ENCODE peak calls at places on chromosomes 12 and 14, in nine cellular contexts. A is PC-3; O is CD4-positive, alpha-beta memory T cell; G is tibial artery; Y is heart right ventricle; M is gastrocnemius medialis; R is aorta; C is SJCRH30; B is IMR-90. J is an unnamed sample. For H3K9me3, the result is how much of the 10 kb centered on the place peaks cover.

GRCh38 chr14:66038214-66038977 is 447.8 kb upstream of the CCDC196 start:
- DNase-seq in C (no peak), A (peak), R (no peak), O (no peak), B (peak), M (no peak), G (no peak), Y (no peak), J (no peak)

GRCh38 chr14:105045710-105046326 is 19.4 kb downstream of the GPR132 start:
- DNase-seq in Y (peak), M (peak), G (peak), C (peak), O (peak), B (peak), A (peak), R (peak), J (peak)

GRCh38 chr12:124375141-124375788 is 80.4 kb downstream of the RFLNA start:
- DNase-seq in B (no peak), C (no peak), M (no peak), A (no peak), Y (no peak), G (no peak), R (no peak), O (no peak), J (no peak)

GRCh38 chr12:46516933-46517578 is 144.5 kb upstream of the SLC38A2 start:
- DNase-seq in R (peak), B (no peak), C (no peak), Y (no peak), O (peak), A (no peak), M (no peak), G (no peak), J (no peak)

GRCh38 chr14:53924754-53925153 is 31.9 kb downstream of the BMP4 start:
- DNase-seq in C (no peak), A (peak), O (no peak), B (peak), G (no peak), R (no peak), Y (no peak), M (no peak), J (no peak)

GRCh38 chr12:127278351-127278750 is 988.6 kb upstream of the TMEM132C start:
- DNase-seq in R (no peak), C (no peak), B (no peak), G (no peak), A (no peak), O (no peak), M (no peak), Y (no peak), J (no peak)

GRCh38 chr14:100203146-100203545 is 35.8 kb upstream of the YY1 start:
- DNase-seq in A (no peak), R (no peak), Y (no peak), B (no peak), O (no peak), C (no peak), G (no peak), M (no peak), J (no peak)

GRCh38 chr12:24615967-24616411 is 332.9 kb downstream of the BCAT1 start:
- DNase-seq in A (no peak), B (peak), G (no peak), Y (no peak), M (no peak), C (no peak), O (no peak), R (no peak), J (no peak)

GRCh38 chr12:128365831-128366231 is 98.9 kb downstream of the TMEM132C start:
- DNase-seq in Y (no peak), R (peak), O (no peak), A (no peak), B (no peak), C (no peak), G (no peak), M (no peak), J (no peak)

GRCh38 chr12:52043386-52044212 is 7.6 kb upstream of the NR4A1 start:
- DNase-seq in O (no peak), R (peak), G (peak), Y (peak), B (no peak), C (no peak), A (no peak), M (peak), J (no peak)

GRCh38 chr14:84520711-84521338 is 1009.1 kb upstream of the FLRT2 start:
- DNase-seq in A (no peak), B (peak), O (no peak), C (no peak), G (no peak), M (no peak), R (no peak), Y (no peak), J (no peak)

GRCh38 chr14:91127411-91127810 is 13.5 kb downstream of the DGLUCY start:
- DNase-seq in A (peak), R (no peak), O (no peak), B (no peak), M (peak), Y (peak), C (no peak), G (no peak), J (no peak)

GRCh38 chr12:45232771-45233372 is 17.0 kb downstream of the ANO6 start:
- DNase-seq in Y (no peak), R (no peak), B (peak), M (peak), G (peak), O (no peak), C (peak), A (peak), J (no peak)

GRCh38 chr12:66533767-66534166 is 145.1 kb downstream of the GRIP1 start:
- DNase-seq in O (no peak), B (no peak), G (no peak), C (no peak), A (no peak), R (no peak), M (no peak), Y (no peak), J (no peak)

GRCh38 chr14:26855051-26855753 is 257.4 kb upstream of the NOVA1 start:
- DNase-seq in O (no peak), M (no peak), Y (no peak), C (no peak), B (no peak), G (no peak), A (peak), R (no peak), J (no peak)

GRCh38 chr12:119375619-119376018 is 41.1 kb downstream of the CCDC60 start:
- DNase-seq in M (no peak), Y (no peak), C (no peak), B (no peak), A (no peak), O (no peak), R (no peak), G (no peak), J (no peak)

GRCh38 chr12:6952121-6952859 is 1.1 kb downstream of the PTPN6 start:
- DNase-seq in R (peak), G (no peak), O (peak), A (no peak), M (no peak), B (no peak), C (no peak), Y (no peak), J (no peak)

GRCh38 chr14:34302654-34303053 is 159.4 kb downstream of the SPTSSA start:
- DNase-seq in M (no peak), Y (no peak), R (no peak), G (no peak), C (peak), B (no peak), A (no peak), O (no peak), J (no peak)

GRCh38 chr12:68237068-68237467 is 11.5 kb upstream of the IL26 start:
- DNase-seq in G (no peak), Y (no peak), A (no peak), M (no peak), O (no peak), B (no peak), R (no peak), C (no peak), J (no peak)

DNA sequence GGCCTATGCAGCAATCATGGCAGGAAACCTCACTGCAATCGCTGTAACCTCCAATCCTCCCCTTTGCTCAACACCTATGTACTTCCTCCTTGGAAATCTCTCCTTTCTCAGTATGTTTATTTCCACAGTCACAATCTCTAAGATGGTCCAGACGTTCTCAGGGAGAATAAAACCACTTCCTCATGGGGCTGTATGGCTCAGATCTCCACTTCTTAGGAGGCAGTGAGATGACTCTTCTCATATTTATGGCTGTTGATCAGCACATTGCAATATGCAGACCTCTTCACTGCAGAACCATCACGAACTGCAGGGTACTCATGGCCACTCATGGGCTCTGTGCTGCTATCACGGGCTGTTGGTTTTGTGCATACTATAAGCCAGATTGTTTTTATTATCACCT is 17.1 kb upstream of the OR4K17 start:
- DNase-seq in A (no peak), M (no peak), Y (no peak), R (no peak), G (no peak), O (no peak), B (no peak), C (no peak), J (no peak)
- H3K9me3 ChIP-seq in A (under half), M (under half), Y (under half), R (under half), G (under half), O (under half), B (under half), C (under half), J (under half)

GRCh38 chr12:60822601-60823000 is 1226.8 kb downstream of the SLC16A7 start:
- DNase-seq in G (no peak), B (no peak), A (no peak), R (no peak), Y (no peak), O (no peak), M (no peak), C (no peak), J (no peak)

DNA sequence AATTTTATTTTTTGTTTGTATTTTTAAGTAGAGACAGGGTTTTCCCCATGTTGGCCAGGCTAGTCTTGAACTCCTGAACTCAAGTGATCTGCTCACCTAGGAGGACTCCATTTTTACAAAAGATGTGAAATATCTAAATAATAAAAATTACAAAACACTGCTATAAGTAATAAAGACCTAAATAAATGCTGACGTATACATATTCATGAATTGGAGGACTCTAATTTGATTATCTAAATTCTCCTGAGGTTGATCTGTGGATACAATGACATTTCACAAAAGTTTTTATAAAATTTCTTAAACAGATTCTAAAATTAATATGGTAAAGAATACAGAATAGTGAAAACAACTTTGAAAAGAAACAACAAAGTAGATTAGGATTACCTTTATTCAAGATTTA is 1224.0 kb downstream of the SLC16A7 start:
- DNase-seq in G (no peak), M (no peak), O (no peak), A (no peak), B (no peak), C (no peak), Y (no peak), R (no peak), J (no peak)
- H3K9me3 ChIP-seq in G (under half), M (under half), O (under half), A (under half), B (under half), C (under half), Y (under half), R (under half), J (under half)

GRCh38 chr12:132942611-132943010 is 13.5 kb downstream of the ZNF605 start:
- DNase-seq in A (no peak), O (no peak), G (peak), M (no peak), B (no peak), Y (no peak), C (no peak), R (no peak), J (no peak)
- H3K9me3 ChIP-seq in A (under half), O (under half), G (under half), M (under half), B (half or more), Y (under half), C (under half), R (under half), J (under half)

DNA sequence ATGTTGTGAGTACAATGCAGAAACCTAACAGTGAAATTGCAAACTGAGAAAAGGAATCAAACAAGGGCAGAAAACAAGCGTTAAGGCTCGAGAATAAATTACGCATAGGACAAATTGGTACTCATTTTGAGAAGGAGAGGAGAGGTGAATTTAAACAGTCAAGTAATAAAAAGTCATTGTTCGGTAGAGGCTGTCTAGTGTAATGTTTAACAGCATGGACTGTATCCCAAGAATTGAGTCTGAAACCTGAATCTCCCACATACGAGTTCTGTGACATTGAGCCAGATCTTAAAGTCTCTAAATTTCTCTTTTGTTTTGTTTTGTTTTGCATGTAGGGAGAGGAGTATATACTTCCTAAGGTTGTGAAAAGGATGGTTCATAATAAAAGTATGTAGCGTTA is 216.5 kb upstream of the BTG1 start:
- DNase-seq in C (no peak), O (no peak), M (no peak), G (no peak), A (no peak), B (no peak), R (no peak), Y (no peak), J (no peak)
- H3K9me3 ChIP-seq in C (under half), O (under half), M (under half), G (under half), A (under half), B (under half), R (under half), Y (under half), J (under half)

GRCh38 chr12:71764587-71765321 is 10.1 kb downstream of the RAB21 start:
- DNase-seq in O (no peak), C (no peak), A (no peak), M (no peak), Y (no peak), R (no peak), G (no peak), B (no peak), J (no peak)
- H3K9me3 ChIP-seq in O (under half), C (under half), A (under half), M (under half), Y (under half), R (under half), G (under half), B (under half), J (under half)

GRCh38 chr14:89521988-89522387 is 105.0 kb upstream of the FOXN3 start:
- DNase-seq in Y (no peak), A (no peak), O (no peak), G (no peak), R (no peak), M (no peak), C (no peak), B (no peak), J (no peak)
- H3K9me3 ChIP-seq in Y (under half), A (under half), O (under half), G (under half), R (under half), M (under half), C (under half), B (under half), J (under half)

GRCh38 chr12:130201037-130201436 is 38.8 kb downstream of the FZD10 start:
- DNase-seq in M (no peak), O (no peak), Y (no peak), B (no peak), A (no peak), C (no peak), R (no peak), G (no peak), J (no peak)

GRCh38 chr12:130203151-130203550 is 40.9 kb downstream of the FZD10 start:
- DNase-seq in M (no peak), G (no peak), C (no peak), R (no peak), O (no peak), B (no peak), Y (no peak), A (no peak), J (no peak)

GRCh38 chr12:130204441-130204840 is 42.2 kb downstream of the FZD10 start:
- DNase-seq in A (no peak), O (no peak), C (no peak), B (no peak), M (no peak), R (no peak), Y (no peak), G (no peak), J (no peak)

GRCh38 chr12:130202201-130202600 is 39.9 kb downstream of the FZD10 start:
- DNase-seq in G (no peak), M (no peak), Y (no peak), C (no peak), O (no peak), B (no peak), A (no peak), R (peak), J (no peak)

GRCh38 chr12:130205531-130205930 is 43.3 kb downstream of the FZD10 start:
- DNase-seq in A (no peak), Y (no peak), B (no peak), G (no peak), M (no peak), C (no peak), R (no peak), O (no peak), J (no peak)
- H3K9me3 ChIP-seq in A (under half), Y (under half), B (under half), G (under half), M (under half), C (under half), R (under half), O (under half), J (under half)

GRCh38 chr14:38629412-38629811 is 373.5 kb upstream of the CLEC14A start:
- DNase-seq in M (no peak), R (no peak), G (no peak), B (no peak), A (no peak), O (no peak), C (no peak), Y (no peak), J (no peak)
- H3K9me3 ChIP-seq in M (under half), R (under half), G (under half), B (under half), A (under half), O (under half), C (under half), Y (under half), J (under half)

J was measured in T-helper 17 cell.